ENCODE peak calls at places on chromosomes 16 and 17, in eight cellular contexts. T, J, L, E, D, Q, X and S are unnamed samples.
A peak's percentile ranks its signal among the peaks of the same experiment; 100 is the strongest.

GRCh38 chr16:26198221-26198620 is 506.5 kb downstream of the HS3ST4 start:
- DNase-seq in T (no peak), X (no peak), Q (no peak), D (no peak), J (no peak), L (no peak), E (no peak), S (no peak)

GRCh38 chr16:23280483-23280967 is 21.6 kb upstream of the SCNN1B start:
- DNase-seq in T (no peak), E (no peak), L (no peak), J (peak; percentile 96), X (no peak), Q (peak; percentile 49), D (no peak), S (no peak)

GRCh38 chr16:80700558-80700957 is 103.8 kb downstream of the CDYL2 start:
- DNase-seq in L (no peak), X (no peak), T (no peak), E (no peak), J (no peak), Q (no peak), D (no peak), S (no peak)

GRCh38 chr16:4032768-4033167 is 83.5 kb downstream of the ADCY9 start:
- DNase-seq in J (no peak), D (no peak), T (peak; percentile 53), X (no peak), L (no peak), E (peak; percentile 64), Q (no peak), S (no peak)

GRCh38 chr17:48583708-48584582 is 5.8 kb upstream of the HOXB4 start:
- DNase-seq in T (peak; percentile 74), L (no peak), X (no peak), D (no peak), Q (no peak), J (no peak), E (peak; percentile 80), S (no peak)

GRCh38 chr16:77457046-77457445 is 22.2 kb upstream of the ADAMTS18 start:
- DNase-seq in E (no peak), D (no peak), L (no peak), X (no peak), T (no peak), J (no peak), Q (no peak), S (no peak)

GRCh38 chr16:1572664-1573063 is 39.2 kb downstream of the TMEM204 start:
- DNase-seq in E (no peak), J (no peak), X (no peak), L (no peak), Q (no peak), D (no peak), T (no peak), S (no peak)

GRCh38 chr17:17494499-17495447 is 1.4 kb downstream of the RASD1 start:
- DNase-seq in T (peak; percentile 43), X (no peak), L (peak; percentile 45), J (no peak), Q (no peak), D (no peak), E (no peak), S (no peak)

GRCh38 chr16:62503073-62503472 is 466.8 kb upstream of the CDH8 start:
- DNase-seq in X (no peak), Q (no peak), D (no peak), E (no peak), T (no peak), J (no peak), L (no peak), S (no peak)

GRCh38 chr16:74029122-74029805 is 267.4 kb upstream of the PSMD7 start:
- DNase-seq in D (no peak), J (no peak), T (no peak), L (no peak), Q (no peak), E (no peak), X (no peak), S (no peak)

GRCh38 chr16:53949716-53950410 is 245.9 kb downstream of the FTO start:
- DNase-seq in Q (no peak), E (no peak), J (no peak), L (no peak), X (no peak), T (no peak), D (no peak), S (no peak)

GRCh38 chr16:48247311-48247710 is at the start of gene ABCC11:
- DNase-seq in L (no peak), E (no peak), X (no peak), D (no peak), Q (no peak), T (no peak), J (no peak), S (no peak)

GRCh38 chr16:64311241-64311640 is 810.6 kb downstream of the CDH11 start:
- DNase-seq in E (no peak), Q (no peak), L (no peak), J (no peak), D (no peak), T (peak; percentile 26), X (no peak), S (no peak)

GRCh38 chr16:65002265-65002664 is 119.6 kb downstream of the CDH11 start:
- DNase-seq in L (no peak), J (no peak), T (peak; percentile 91), E (peak; percentile 88), D (no peak), Q (no peak), X (peak; percentile 40), S (no peak)

GRCh38 chr17:72151565-72152391 is 31.0 kb downstream of the SOX9 start:
- DNase-seq in Q (no peak), D (no peak), X (no peak), L (no peak), T (peak; percentile 63), J (peak; percentile 99), E (peak; percentile 64), S (no peak)

GRCh38 chr17:66255527-66255971 is 26.3 kb upstream of the APOH start:
- DNase-seq in J (no peak), T (no peak), Q (no peak), D (no peak), X (no peak), L (no peak), E (no peak), S (no peak)

GRCh38 chr17:36901506-36901905 is 35.8 kb upstream of the LHX1 start:
- DNase-seq in J (no peak), X (no peak), L (no peak), Q (peak; percentile 53), T (peak; percentile 35), E (peak; percentile 30), D (no peak), S (no peak)

GRCh38 chr17:4540224-4541040 is 14.8 kb downstream of the MYBBP1A start:
- DNase-seq in D (no peak), T (no peak), J (no peak), X (no peak), Q (no peak), E (no peak), L (no peak), S (no peak)
- TF ChIP-seq CTCF in D (no peak), T (no peak), J (no peak), X (peak; percentile 14), Q (no peak), E (no peak), L (no peak), S (no peak)

GRCh38 chr17:38584350-38584925 is 21.3 kb downstream of the SRCIN1 start:
- DNase-seq in T (peak; percentile 54), J (peak; percentile 91), E (peak; percentile 55), D (no peak), L (peak; percentile 53), X (no peak), Q (no peak), S (no peak)

GRCh38 chr17:38586788-38587187 is 19.0 kb downstream of the SRCIN1 start:
- DNase-seq in L (no peak), D (no peak), T (no peak), E (no peak), Q (no peak), X (no peak), J (no peak), S (no peak)

GRCh38 chr17:38585805-38586529 is 19.8 kb downstream of the SRCIN1 start:
- DNase-seq in L (no peak), J (no peak), D (no peak), T (no peak), E (no peak), Q (no peak), X (no peak), S (no peak)

GRCh38 chr17:38583833-38584349 is 21.9 kb downstream of the SRCIN1 start:
- DNase-seq in T (no peak), J (no peak), D (no peak), Q (no peak), L (no peak), E (no peak), X (no peak), S (no peak)

DNA sequence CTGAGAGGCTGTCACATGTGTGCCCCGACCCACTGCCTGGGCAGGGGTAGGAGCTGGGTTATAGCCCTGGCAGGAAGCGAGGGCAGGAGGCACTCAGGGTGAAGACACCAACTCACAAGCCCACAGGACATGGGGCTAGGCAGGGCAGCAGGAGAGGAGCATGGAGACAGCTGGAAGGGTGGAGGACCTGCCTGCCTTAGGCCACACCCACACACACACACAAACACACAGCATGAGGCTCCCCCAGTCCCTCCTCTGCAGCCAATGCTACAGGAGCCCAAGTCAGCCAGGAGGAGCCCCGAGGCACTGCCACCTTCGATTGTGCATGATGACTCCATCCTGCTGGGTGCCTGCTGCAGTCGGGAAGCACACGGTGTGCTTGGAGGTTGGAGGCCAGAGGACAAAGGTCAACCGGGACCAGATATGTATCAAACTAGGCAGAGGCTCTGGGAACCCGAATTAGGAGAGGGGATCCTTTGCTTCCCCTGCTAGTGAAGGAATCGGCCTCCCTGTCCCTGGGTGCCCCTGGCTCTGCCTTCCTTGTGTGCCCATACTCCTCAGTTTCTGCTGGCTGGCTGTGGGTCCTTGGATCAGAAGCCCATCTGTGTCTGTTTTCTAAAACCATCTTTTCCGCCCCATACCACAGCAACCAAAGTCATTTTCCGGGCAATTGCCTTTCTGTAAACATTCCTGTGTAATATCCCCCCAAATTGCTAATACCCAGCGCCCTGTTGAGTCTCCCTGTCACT is 20.5 kb downstream of the SRCIN1 start:
- DNase-seq in T (no peak), J (peak; percentile 82), L (no peak), D (no peak), E (no peak), Q (no peak), X (no peak), S (no peak)
- TF ChIP-seq CTCF in T (no peak), J (no peak), L (no peak), D (no peak), E (no peak), Q (no peak), X (no peak), S (no peak)

GRCh38 chr16:55543470-55543869 is 23.0 kb upstream of the CAPNS2 start:
- DNase-seq in E (peak; percentile 72), Q (no peak), D (no peak), X (no peak), J (peak; percentile 47), T (peak; percentile 41), L (no peak), S (no peak)
- TF ChIP-seq CTCF in E (peak; percentile 15), Q (no peak), D (peak; percentile 29), X (peak; percentile 26), J (peak; percentile 74), T (peak; percentile 50), L (peak; percentile 57), S (peak; percentile 40)

DNA sequence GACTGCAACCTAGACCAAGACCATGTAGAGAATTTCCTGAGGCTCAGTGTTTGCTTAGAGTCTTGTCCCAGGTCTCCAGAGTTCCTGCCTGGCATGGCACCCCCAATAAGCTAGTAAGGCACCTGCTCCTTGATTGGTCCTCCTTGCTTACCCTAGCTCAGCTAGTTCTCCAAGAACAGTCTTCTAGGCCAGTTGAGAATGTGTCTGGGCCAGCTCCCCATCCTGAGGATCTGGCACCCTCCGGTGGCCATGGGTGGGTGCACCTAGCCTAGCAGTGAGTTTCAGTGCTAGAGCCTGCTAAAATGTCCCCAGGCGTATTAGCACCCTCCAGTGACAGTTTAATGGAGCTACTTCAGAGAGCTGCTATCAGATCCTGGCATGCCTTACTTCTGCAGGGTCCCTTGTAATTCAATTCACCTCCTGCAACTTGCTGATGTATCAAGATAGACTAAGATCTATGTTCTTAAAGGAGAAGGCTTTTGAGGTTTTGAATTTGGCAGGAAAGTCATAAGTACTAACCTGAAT is 44.4 kb upstream of the MED13 start:
- DNase-seq in X (peak; percentile 42), T (peak; percentile 75), E (peak; percentile 74), Q (peak; percentile 50), J (peak; percentile 79), L (no peak), D (no peak), S (peak; percentile 10)
- TF ChIP-seq CTCF in X (peak; percentile 94), T (peak; percentile 82), E (peak; percentile 75), Q (peak; percentile 86), J (peak; percentile 82), L (no peak), D (peak; percentile 65), S (peak; percentile 62)